ENCODE peak calls at places on chromosomes 11 and 22, in ten cellular contexts. One of them, this sample, is unnamed.

GRCh38 chr11:83363280-83363679 is 77.1 kb upstream of the CCDC90B start:
- DNase-seq in IMR-90: no peak
- DNase-seq in spleen: no peak
- DNase-seq in cardiac muscle cell: no peak
- DNase-seq in DND-41: no peak
- DNase-seq in pancreas: no peak
- DNase-seq in PC-3: no peak
- DNase-seq in hepatocyte: no peak
- DNase-seq in upper lobe of right lung: no peak
- DNase-seq in ovary: no peak
- DNase-seq in this sample: no peak

GRCh38 chr22:24951942-24952836 is at the start of gene KIAA1671:
- DNase-seq in IMR-90: peak; percentile 27
- DNase-seq in spleen: peak; percentile 93
- DNase-seq in cardiac muscle cell: peak; percentile 95
- DNase-seq in DND-41: no peak
- DNase-seq in pancreas: peak; percentile 95
- DNase-seq in PC-3: peak; percentile 85
- DNase-seq in hepatocyte: peak; percentile 95
- DNase-seq in upper lobe of right lung: peak; percentile 94
- DNase-seq in ovary: peak; percentile 92
- DNase-seq in this sample: peak; percentile 87

GRCh38 chr11:1564535-1565172 is 7.4 kb downstream of the DUSP8 start:
- DNase-seq in IMR-90: peak; percentile 94
- DNase-seq in spleen: peak; percentile 88
- DNase-seq in cardiac muscle cell: peak; percentile 50
- DNase-seq in DND-41: peak; percentile 14
- DNase-seq in pancreas: peak; percentile 91
- DNase-seq in PC-3: peak; percentile 33
- DNase-seq in hepatocyte: peak; percentile 80
- DNase-seq in upper lobe of right lung: peak; percentile 72
- DNase-seq in ovary: no peak
- DNase-seq in this sample: peak; percentile 82

GRCh38 chr11:64745523-64746328 is 1.8 kb upstream of the RASGRP2 start:
- DNase-seq in IMR-90: peak; percentile 22
- DNase-seq in spleen: peak; percentile 96
- DNase-seq in cardiac muscle cell: peak; percentile 91
- DNase-seq in DND-41: peak; percentile 90
- DNase-seq in pancreas: peak; percentile 66
- DNase-seq in PC-3: no peak
- DNase-seq in hepatocyte: peak; percentile 65
- DNase-seq in upper lobe of right lung: peak; percentile 88
- DNase-seq in ovary: peak; percentile 64
- DNase-seq in this sample: peak; percentile 86

GRCh38 chr11:72721689-72722049 is 30.5 kb downstream of the ARAP1 start:
- DNase-seq in IMR-90: no peak
- DNase-seq in spleen: peak; percentile 88
- DNase-seq in cardiac muscle cell: no peak
- DNase-seq in DND-41: peak; percentile 30
- DNase-seq in pancreas: peak; percentile 55
- DNase-seq in PC-3: no peak
- DNase-seq in hepatocyte: peak; percentile 59
- DNase-seq in upper lobe of right lung: peak; percentile 79
- DNase-seq in ovary: no peak
- DNase-seq in this sample: peak; percentile 59

GRCh38 chr11:118618115-118618990 is 10.9 kb downstream of the PHLDB1 start:
- DNase-seq in IMR-90: peak; percentile 96
- DNase-seq in spleen: peak; percentile 74
- DNase-seq in cardiac muscle cell: no peak
- DNase-seq in DND-41: no peak
- DNase-seq in pancreas: peak; percentile 42
- DNase-seq in PC-3: peak; percentile 36
- DNase-seq in hepatocyte: no peak
- DNase-seq in upper lobe of right lung: peak; percentile 69
- DNase-seq in ovary: peak; percentile 76
- DNase-seq in this sample: peak; percentile 64

GRCh38 chr11:86955111-86955673 is at the start of gene FZD4:
- DNase-seq in IMR-90: peak; percentile 78
- DNase-seq in spleen: peak; percentile 91
- DNase-seq in cardiac muscle cell: peak; percentile 96
- DNase-seq in DND-41: no peak
- DNase-seq in pancreas: peak; percentile 93
- DNase-seq in PC-3: peak; percentile 94
- DNase-seq in hepatocyte: peak; percentile 97
- DNase-seq in upper lobe of right lung: peak; percentile 95
- DNase-seq in ovary: peak; percentile 93
- DNase-seq in this sample: peak; percentile 94

GRCh38 chr11:6405039-6405667 is 13.7 kb downstream of the APBB1 start:
- DNase-seq in IMR-90: no peak
- DNase-seq in spleen: no peak
- DNase-seq in cardiac muscle cell: no peak
- DNase-seq in DND-41: no peak
- DNase-seq in pancreas: no peak
- DNase-seq in PC-3: no peak
- DNase-seq in hepatocyte: peak; percentile 50
- DNase-seq in upper lobe of right lung: no peak
- DNase-seq in ovary: no peak
- DNase-seq in this sample: no peak

GRCh38 chr11:12829131-12829530 is 154.9 kb downstream of the TEAD1 start:
- DNase-seq in IMR-90: no peak
- DNase-seq in spleen: no peak
- DNase-seq in cardiac muscle cell: no peak
- DNase-seq in DND-41: no peak
- DNase-seq in pancreas: no peak
- DNase-seq in PC-3: no peak
- DNase-seq in hepatocyte: no peak
- DNase-seq in upper lobe of right lung: no peak
- DNase-seq in ovary: no peak
- DNase-seq in this sample: no peak

GRCh38 chr11:34242037-34242625 is 115.7 kb downstream of the ABTB2 start:
- DNase-seq in IMR-90: peak; percentile 42
- DNase-seq in spleen: no peak
- DNase-seq in cardiac muscle cell: no peak
- DNase-seq in DND-41: no peak
- DNase-seq in pancreas: no peak
- DNase-seq in PC-3: no peak
- DNase-seq in hepatocyte: peak; percentile 47
- DNase-seq in upper lobe of right lung: no peak
- DNase-seq in ovary: no peak
- DNase-seq in this sample: no peak

GRCh38 chr22:47040486-47041145 is 278.2 kb downstream of the TBC1D22A start:
- DNase-seq in IMR-90: no peak
- DNase-seq in spleen: peak; percentile 57
- DNase-seq in cardiac muscle cell: no peak
- DNase-seq in DND-41: no peak
- DNase-seq in pancreas: no peak
- DNase-seq in PC-3: no peak
- DNase-seq in hepatocyte: no peak
- DNase-seq in upper lobe of right lung: peak; percentile 45
- DNase-seq in ovary: no peak
- DNase-seq in this sample: no peak

GRCh38 chr11:64237484-64237951 is 3.1 kb downstream of the VEGFB start:
- DNase-seq in IMR-90: no peak
- DNase-seq in spleen: no peak
- DNase-seq in cardiac muscle cell: no peak
- DNase-seq in DND-41: no peak
- DNase-seq in pancreas: peak; percentile 98
- DNase-seq in PC-3: peak; percentile 95
- DNase-seq in hepatocyte: peak; percentile 74
- DNase-seq in upper lobe of right lung: peak; percentile 87
- DNase-seq in ovary: peak; percentile 53
- DNase-seq in this sample: peak; percentile 82

GRCh38 chr11:112113539-112114457 is 27.1 kb downstream of the SDHD start:
- DNase-seq in IMR-90: peak; percentile 69
- DNase-seq in spleen: no peak
- DNase-seq in cardiac muscle cell: peak; percentile 76
- DNase-seq in DND-41: no peak
- DNase-seq in pancreas: no peak
- DNase-seq in PC-3: peak; percentile 79
- DNase-seq in hepatocyte: peak; percentile 65
- DNase-seq in upper lobe of right lung: no peak
- DNase-seq in ovary: no peak
- DNase-seq in this sample: no peak

GRCh38 chr11:123585206-123585605 is 69.2 kb downstream of the SCN3B start:
- DNase-seq in IMR-90: no peak
- DNase-seq in spleen: no peak
- DNase-seq in cardiac muscle cell: no peak
- DNase-seq in DND-41: no peak
- DNase-seq in pancreas: no peak
- DNase-seq in PC-3: no peak
- DNase-seq in hepatocyte: no peak
- DNase-seq in upper lobe of right lung: no peak
- DNase-seq in ovary: no peak
- DNase-seq in this sample: no peak

GRCh38 chr22:37965940-37966664 is 12.6 kb downstream of the POLR2F start:
- DNase-seq in IMR-90: peak; percentile 11
- DNase-seq in spleen: no peak
- DNase-seq in cardiac muscle cell: peak; percentile 32
- DNase-seq in DND-41: no peak
- DNase-seq in pancreas: no peak
- DNase-seq in PC-3: no peak
- DNase-seq in hepatocyte: no peak
- DNase-seq in upper lobe of right lung: no peak
- DNase-seq in ovary: no peak
- DNase-seq in this sample: peak; percentile 18

GRCh38 chr11:14259186-14259784 is 99.7 kb downstream of the RRAS2 start:
- DNase-seq in IMR-90: no peak
- DNase-seq in spleen: no peak
- DNase-seq in cardiac muscle cell: no peak
- DNase-seq in DND-41: no peak
- DNase-seq in pancreas: no peak
- DNase-seq in PC-3: no peak
- DNase-seq in hepatocyte: no peak
- DNase-seq in upper lobe of right lung: no peak
- DNase-seq in ovary: no peak
- DNase-seq in this sample: no peak

GRCh38 chr11:57647368-57647767 is 2.3 kb downstream of the YPEL4 start:
- DNase-seq in IMR-90: no peak
- DNase-seq in spleen: no peak
- DNase-seq in cardiac muscle cell: peak; percentile 41
- DNase-seq in DND-41: no peak
- DNase-seq in pancreas: no peak
- DNase-seq in PC-3: no peak
- DNase-seq in hepatocyte: no peak
- DNase-seq in upper lobe of right lung: no peak
- DNase-seq in ovary: peak; percentile 44
- DNase-seq in this sample: no peak

GRCh38 chr11:117096140-117096972 is 1.9 kb downstream of the SIK3 start:
- DNase-seq in IMR-90: no peak
- DNase-seq in spleen: no peak
- DNase-seq in cardiac muscle cell: peak; percentile 62
- DNase-seq in DND-41: peak; percentile 29
- DNase-seq in pancreas: no peak
- DNase-seq in PC-3: no peak
- DNase-seq in hepatocyte: peak; percentile 47
- DNase-seq in upper lobe of right lung: no peak
- DNase-seq in ovary: no peak
- DNase-seq in this sample: no peak

DNA sequence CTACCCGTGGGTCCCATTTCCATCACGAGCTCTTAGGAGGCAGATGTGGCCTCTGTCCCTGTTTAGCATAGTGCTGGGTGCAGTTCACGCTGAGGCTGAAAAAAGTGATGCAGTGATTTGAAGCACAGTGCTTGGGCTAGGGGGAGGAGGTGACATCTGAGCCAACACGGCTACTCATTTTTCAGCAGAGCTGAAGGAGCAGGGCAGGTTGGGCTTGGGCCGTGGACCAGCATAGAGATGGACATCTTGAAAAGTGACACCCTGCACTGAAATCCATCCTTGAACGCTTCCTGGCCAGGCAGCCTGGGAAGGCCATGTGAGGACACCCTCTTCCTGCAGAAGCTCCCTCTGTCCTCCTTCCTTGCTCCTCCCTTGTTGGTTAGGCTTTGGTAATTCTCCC is 66.4 kb downstream of the ADAMTS15 start:
- DNase-seq in IMR-90: no peak
- DNase-seq in spleen: no peak
- DNase-seq in cardiac muscle cell: no peak
- DNase-seq in DND-41: no peak
- DNase-seq in pancreas: no peak
- DNase-seq in PC-3: no peak
- DNase-seq in hepatocyte: no peak
- DNase-seq in upper lobe of right lung: no peak
- DNase-seq in ovary: no peak
- DNase-seq in this sample: no peak
- H3K27ac ChIP-seq in IMR-90: no peak overlapping the region
- H3K27ac ChIP-seq in spleen: no peak overlapping the region
- H3K27ac ChIP-seq in cardiac muscle cell: no peak overlapping the region
- H3K27ac ChIP-seq in DND-41: no peak overlapping the region
- H3K27ac ChIP-seq in pancreas: no peak overlapping the region
- H3K27ac ChIP-seq in PC-3: no peak overlapping the region
- H3K27ac ChIP-seq in hepatocyte: no peak overlapping the region
- H3K27ac ChIP-seq in upper lobe of right lung: no peak overlapping the region
- H3K27ac ChIP-seq in ovary: no peak overlapping the region
- H3K27ac ChIP-seq in this sample: no peak overlapping the region

GRCh38 chr11:60634151-60634550 is 65.3 kb upstream of the MS4A8 start:
- DNase-seq in IMR-90: no peak
- DNase-seq in spleen: no peak
- DNase-seq in cardiac muscle cell: peak; percentile 3
- DNase-seq in DND-41: peak; percentile 24
- DNase-seq in pancreas: no peak
- DNase-seq in PC-3: peak; percentile 32
- DNase-seq in hepatocyte: no peak
- DNase-seq in upper lobe of right lung: no peak
- DNase-seq in ovary: no peak
- DNase-seq in this sample: no peak
- TF ChIP-seq CTCF in IMR-90: peak; percentile 26
- TF ChIP-seq CTCF in spleen: no peak
- TF ChIP-seq CTCF in cardiac muscle cell: peak; percentile 2
- TF ChIP-seq CTCF in DND-41: peak; percentile 68
- TF ChIP-seq CTCF in pancreas: no peak
- TF ChIP-seq CTCF in PC-3: peak; percentile 63
- TF ChIP-seq CTCF in hepatocyte: peak; percentile 18
- TF ChIP-seq CTCF in upper lobe of right lung: peak; percentile 11
- TF ChIP-seq CTCF in ovary: no peak
- TF ChIP-seq CTCF in this sample: no peak

GRCh38 chr22:21937041-21937820 is 15.4 kb downstream of the PPM1F start:
- DNase-seq in IMR-90: no peak
- DNase-seq in spleen: peak; percentile 88
- DNase-seq in cardiac muscle cell: no peak
- DNase-seq in DND-41: no peak
- DNase-seq in pancreas: no peak
- DNase-seq in PC-3: peak; percentile 62
- DNase-seq in hepatocyte: no peak
- DNase-seq in upper lobe of right lung: no peak
- DNase-seq in ovary: no peak
- DNase-seq in this sample: peak; percentile 76
- H3K4me1 ChIP-seq in IMR-90: peaks cover 22% of the 10 kb centered on the region
- H3K4me1 ChIP-seq in spleen: peaks cover 69% of the 10 kb centered on the region
- H3K4me1 ChIP-seq in cardiac muscle cell: no peaks in the 10 kb centered on the region
- H3K4me1 ChIP-seq in DND-41: peaks cover 24% of the 10 kb centered on the region
- H3K4me1 ChIP-seq in pancreas: peaks cover 14% of the 10 kb centered on the region
- H3K4me1 ChIP-seq in PC-3: peaks cover 26% of the 10 kb centered on the region
- H3K4me1 ChIP-seq in hepatocyte: peaks cover 8% of the 10 kb centered on the region
- H3K4me1 ChIP-seq in upper lobe of right lung: peaks cover 65% of the 10 kb centered on the region
- H3K4me1 ChIP-seq in ovary: peaks cover 17% of the 10 kb centered on the region
- H3K4me1 ChIP-seq in this sample: peaks cover 69% of the 10 kb centered on the region

DNA sequence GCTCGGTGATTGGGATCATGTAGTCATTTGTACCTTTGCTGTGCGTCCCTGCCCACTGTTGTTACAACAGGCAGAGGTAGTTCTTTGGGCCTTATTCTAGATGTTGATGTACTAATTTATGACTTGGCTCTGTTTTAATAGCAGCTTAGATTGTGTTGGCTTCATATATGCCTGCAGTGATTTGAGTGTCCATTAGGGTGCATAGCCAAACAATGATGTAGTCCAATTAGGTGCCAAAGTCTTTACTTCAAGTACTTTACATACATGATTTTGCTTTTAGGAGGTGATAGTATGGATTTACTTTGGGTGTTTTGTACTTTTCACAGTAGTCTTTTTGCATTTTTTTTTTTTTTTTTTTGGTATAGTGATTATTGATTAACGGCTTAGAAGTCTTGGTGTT is 46.4 kb downstream of the PPP6R3 start:
- DNase-seq in IMR-90: no peak
- DNase-seq in spleen: no peak
- DNase-seq in cardiac muscle cell: no peak
- DNase-seq in DND-41: no peak
- DNase-seq in pancreas: no peak
- DNase-seq in PC-3: peak; percentile 34
- DNase-seq in hepatocyte: no peak
- DNase-seq in upper lobe of right lung: no peak
- DNase-seq in ovary: no peak
- DNase-seq in this sample: no peak
- H3K27ac ChIP-seq in IMR-90: no peak overlapping the region
- H3K27ac ChIP-seq in spleen: no peak overlapping the region
- H3K27ac ChIP-seq in cardiac muscle cell: no peak overlapping the region
- H3K27ac ChIP-seq in DND-41: no peak overlapping the region
- H3K27ac ChIP-seq in pancreas: no peak overlapping the region
- H3K27ac ChIP-seq in PC-3: no peak overlapping the region
- H3K27ac ChIP-seq in hepatocyte: no peak overlapping the region
- H3K27ac ChIP-seq in upper lobe of right lung: no peak overlapping the region
- H3K27ac ChIP-seq in ovary: no peak overlapping the region
- H3K27ac ChIP-seq in this sample: no peak overlapping the region

This sample was measured in left lung.